ENCODE peak calls at places on chromosomes 12 and 14, in five cellular contexts. One of them, this sample, is unnamed.

GRCh38 chr14:32977913-32978312 is 39.2 kb downstream of the NPAS3 start:
- DNase-seq in upper lobe of left lung: no peak
- DNase-seq in GM12878: no peak
- DNase-seq in suprapubic skin: no peak
- DNase-seq in H1: no peak
- DNase-seq in this sample: no peak

GRCh38 chr14:31038521-31039166 is 12.5 kb upstream of the STRN3 start:
- DNase-seq in suprapubic skin: no peak
- DNase-seq in GM12878: no peak
- DNase-seq in upper lobe of left lung: no peak
- DNase-seq in H1: no peak
- DNase-seq in this sample: no peak

GRCh38 chr12:53145383-53145782 is 35.1 kb upstream of the ZNF740 start:
- DNase-seq in H1: no peak
- DNase-seq in suprapubic skin: no peak
- DNase-seq in GM12878: no peak
- DNase-seq in upper lobe of left lung: no peak
- DNase-seq in this sample: no peak

GRCh38 chr12:91423336-91424050 is 240.9 kb upstream of the DCN start:
- DNase-seq in H1: no peak
- DNase-seq in GM12878: no peak
- DNase-seq in suprapubic skin: no peak
- DNase-seq in upper lobe of left lung: no peak
- DNase-seq in this sample: no peak

GRCh38 chr12:52606581-52607241 is 5.4 kb upstream of the KRT72 start:
- DNase-seq in upper lobe of left lung: no peak
- DNase-seq in suprapubic skin: no peak
- DNase-seq in GM12878: no peak
- DNase-seq in H1: no peak
- DNase-seq in this sample: no peak

GRCh38 chr12:104177663-104178501 is 37.7 kb upstream of the TXNRD1 start:
- DNase-seq in GM12878: no peak
- DNase-seq in upper lobe of left lung: peak
- DNase-seq in suprapubic skin: peak
- DNase-seq in H1: peak
- DNase-seq in this sample: peak

GRCh38 chr12:51943346-51943745 is 8.2 kb upstream of the ACVR1B start:
- DNase-seq in suprapubic skin: no peak
- DNase-seq in H1: no peak
- DNase-seq in upper lobe of left lung: no peak
- DNase-seq in GM12878: no peak
- DNase-seq in this sample: no peak

GRCh38 chr14:68173227-68173972 is 353.8 kb downstream of the RAD51B start:
- DNase-seq in suprapubic skin: no peak
- DNase-seq in H1: no peak
- DNase-seq in upper lobe of left lung: no peak
- DNase-seq in GM12878: no peak
- DNase-seq in this sample: no peak

GRCh38 chr14:64656986-64657385 is 47.2 kb upstream of the PLEKHG3 start:
- DNase-seq in H1: no peak
- DNase-seq in GM12878: no peak
- DNase-seq in upper lobe of left lung: no peak
- DNase-seq in suprapubic skin: no peak
- DNase-seq in this sample: peak

GRCh38 chr12:53480425-53481107 is 18.7 kb downstream of the MAP3K12 start:
- DNase-seq in GM12878: no peak
- DNase-seq in suprapubic skin: no peak
- DNase-seq in H1: no peak
- DNase-seq in upper lobe of left lung: no peak
- DNase-seq in this sample: no peak

GRCh38 chr14:72033331-72033730 is 101.1 kb downstream of the RGS6 start:
- DNase-seq in GM12878: no peak
- DNase-seq in H1: no peak
- DNase-seq in suprapubic skin: no peak
- DNase-seq in upper lobe of left lung: no peak
- DNase-seq in this sample: no peak

GRCh38 chr14:105247715-105248367 is 492 bp upstream of the BTBD6 start:
- DNase-seq in suprapubic skin: no peak
- DNase-seq in upper lobe of left lung: no peak
- DNase-seq in H1: no peak
- DNase-seq in GM12878: no peak
- DNase-seq in this sample: peak

GRCh38 chr12:30525171-30525570 is 170.5 kb downstream of the IPO8 start:
- DNase-seq in H1: no peak
- DNase-seq in GM12878: no peak
- DNase-seq in upper lobe of left lung: no peak
- DNase-seq in suprapubic skin: no peak
- DNase-seq in this sample: no peak

GRCh38 chr14:90781344-90781761 is 34.9 kb downstream of the TTC7B start:
- DNase-seq in suprapubic skin: no peak
- DNase-seq in GM12878: no peak
- DNase-seq in H1: no peak
- DNase-seq in upper lobe of left lung: no peak
- DNase-seq in this sample: no peak

GRCh38 chr12:1425396-1425729 is 169.0 kb downstream of the FBXL14 start:
- DNase-seq in suprapubic skin: no peak
- DNase-seq in H1: no peak
- DNase-seq in GM12878: no peak
- DNase-seq in upper lobe of left lung: no peak
- DNase-seq in this sample: no peak

DNA sequence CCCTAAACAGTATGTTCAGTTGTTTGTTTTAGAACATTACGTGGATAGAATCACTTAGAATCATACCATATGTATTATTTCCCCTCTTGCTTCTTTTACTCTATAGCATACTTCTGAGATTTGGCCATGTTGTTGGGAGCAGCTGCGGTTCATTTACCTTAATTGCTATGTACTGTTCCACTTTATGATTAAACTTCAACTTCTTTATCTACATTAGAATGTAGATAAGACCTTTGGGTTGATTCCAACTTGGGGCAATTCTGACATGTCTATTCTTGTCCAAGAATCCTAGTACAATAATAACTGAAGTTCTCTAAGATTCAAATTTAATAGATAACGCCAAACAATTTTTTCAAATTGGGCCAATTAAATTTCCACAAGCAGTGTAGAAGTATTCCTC is 80.7 kb downstream of the GRIN2B start:
- DNase-seq in GM12878: no peak
- DNase-seq in suprapubic skin: no peak
- DNase-seq in H1: no peak
- DNase-seq in upper lobe of left lung: no peak
- DNase-seq in this sample: no peak
- TF ChIP-seq POLR2AphosphoS5 in GM12878: no peak
- TF ChIP-seq POLR2AphosphoS5 in suprapubic skin: no peak
- TF ChIP-seq POLR2AphosphoS5 in H1: no peak
- TF ChIP-seq POLR2AphosphoS5 in upper lobe of left lung: no peak
- TF ChIP-seq POLR2AphosphoS5 in this sample: no peak

DNA sequence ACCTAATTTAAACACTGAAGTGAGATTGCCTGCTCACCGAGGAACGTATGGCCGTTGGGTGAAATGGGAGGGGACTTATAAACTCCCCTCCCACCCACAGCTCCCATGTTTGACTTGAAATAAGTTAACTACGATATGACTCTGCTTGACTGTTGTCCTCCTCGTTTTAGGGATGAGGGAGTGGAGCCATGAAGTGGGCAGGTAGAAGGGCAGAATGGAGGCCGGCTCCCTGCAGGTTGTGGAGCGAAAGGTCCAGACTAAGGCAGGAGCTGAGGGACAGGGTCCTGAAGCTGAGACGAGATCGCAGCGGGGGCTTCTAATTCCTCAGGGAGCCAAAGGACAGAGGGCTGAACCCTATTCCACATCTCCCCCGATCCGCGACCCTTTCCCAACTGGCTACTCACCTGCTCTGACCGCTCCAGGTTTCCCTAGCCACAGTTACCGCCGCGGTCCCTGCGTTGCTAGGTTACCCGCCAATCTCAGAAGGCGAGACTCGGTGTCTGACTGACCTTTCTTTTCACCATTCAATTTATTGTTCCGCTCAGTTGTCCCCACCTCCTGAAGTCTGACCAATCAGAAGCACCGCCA is 577 bp upstream of the TPCN1 start:
- DNase-seq in H1: no peak
- DNase-seq in suprapubic skin: no peak
- DNase-seq in GM12878: no peak
- DNase-seq in upper lobe of left lung: no peak
- DNase-seq in this sample: no peak
- TF ChIP-seq POLR2A in H1: no peak
- TF ChIP-seq POLR2A in suprapubic skin: no peak
- TF ChIP-seq POLR2A in GM12878: no peak
- TF ChIP-seq POLR2A in upper lobe of left lung: no peak
- TF ChIP-seq POLR2A in this sample: no peak

DNA sequence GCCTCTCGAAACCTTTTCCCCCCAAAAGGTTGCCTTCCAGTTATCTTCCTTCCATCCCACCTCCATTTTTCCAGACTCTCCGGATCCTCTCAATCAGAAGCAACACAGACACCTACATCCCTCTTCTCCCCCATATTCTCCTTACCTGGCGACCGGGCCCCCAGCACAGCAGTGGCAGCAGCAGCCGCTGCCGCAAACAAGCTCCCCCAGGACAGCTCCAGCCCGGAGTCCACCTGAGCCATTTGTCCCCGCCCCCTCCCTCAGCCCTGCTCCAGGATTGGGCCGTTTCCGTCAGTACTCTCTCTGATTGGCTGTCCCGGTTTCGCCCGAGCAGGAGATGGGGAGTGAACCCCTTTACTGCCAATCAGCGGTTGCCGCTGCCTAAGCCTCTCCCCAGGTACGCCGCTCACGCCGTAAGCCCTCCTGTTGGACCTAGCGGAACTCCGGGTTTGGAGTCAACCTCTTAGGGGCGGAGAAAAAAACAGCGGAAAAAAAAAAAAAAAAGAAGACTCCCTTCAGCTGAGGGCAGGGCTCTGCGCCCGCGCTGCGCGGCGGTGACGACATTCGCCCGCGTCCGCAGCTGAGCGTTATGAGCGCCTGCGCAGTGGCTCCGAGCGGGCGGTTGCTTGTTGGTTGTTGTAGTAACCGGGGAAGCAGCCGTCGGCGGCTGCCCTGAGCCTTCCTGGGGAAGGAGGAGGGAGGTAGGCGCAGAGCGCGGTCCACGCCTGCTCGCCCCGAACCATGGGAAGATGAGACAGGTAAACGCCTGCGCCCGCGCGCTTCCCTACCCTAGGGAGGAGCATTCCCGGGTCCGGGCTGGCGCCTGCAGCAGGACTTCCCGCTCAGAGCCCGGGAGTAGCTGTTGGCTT is at the start of the genes ERG28 and TTLL5:
- DNase-seq in upper lobe of left lung: peak
- DNase-seq in H1: peak
- DNase-seq in GM12878: peak
- DNase-seq in suprapubic skin: peak
- DNase-seq in this sample: peak
- TF ChIP-seq EP300 in upper lobe of left lung: no peak
- TF ChIP-seq EP300 in H1: no peak
- TF ChIP-seq EP300 in GM12878: no peak
- TF ChIP-seq EP300 in suprapubic skin: no peak
- TF ChIP-seq EP300 in this sample: no peak

GRCh38 chr14:101839236-101839635 is 77.7 kb downstream of the PPP2R5C start:
- DNase-seq in GM12878: peak
- DNase-seq in H1: no peak
- DNase-seq in upper lobe of left lung: no peak
- DNase-seq in suprapubic skin: no peak
- DNase-seq in this sample: peak
- TF ChIP-seq POLR2AphosphoS5 in GM12878: no peak
- TF ChIP-seq POLR2AphosphoS5 in H1: no peak
- TF ChIP-seq POLR2AphosphoS5 in upper lobe of left lung: no peak
- TF ChIP-seq POLR2AphosphoS5 in suprapubic skin: no peak
- TF ChIP-seq POLR2AphosphoS5 in this sample: no peak

DNA sequence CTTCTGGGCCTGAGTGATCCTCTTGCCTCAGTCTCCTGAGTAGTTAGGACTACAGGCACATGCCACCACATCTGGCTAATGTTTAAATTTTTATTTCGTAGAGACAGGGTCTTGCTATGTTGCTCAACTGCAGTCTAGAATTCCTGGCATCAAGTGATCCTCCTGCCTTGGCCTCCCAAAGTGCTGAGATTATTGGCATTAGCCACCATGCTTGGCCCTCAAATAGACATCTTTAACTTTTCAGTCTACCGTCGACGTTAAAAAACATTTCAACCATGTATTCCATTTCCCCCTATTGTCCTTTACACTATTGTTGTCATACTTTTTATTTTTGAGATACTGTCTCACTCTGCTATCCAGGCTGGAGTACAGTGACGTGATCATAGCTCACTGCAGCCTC is 22.4 kb downstream of the ERH start:
- DNase-seq in GM12878: no peak
- DNase-seq in upper lobe of left lung: no peak
- DNase-seq in H1: no peak
- DNase-seq in suprapubic skin: no peak
- DNase-seq in this sample: no peak
- TF ChIP-seq POLR2A in GM12878: no peak
- TF ChIP-seq POLR2A in upper lobe of left lung: no peak
- TF ChIP-seq POLR2A in H1: no peak
- TF ChIP-seq POLR2A in suprapubic skin: no peak
- TF ChIP-seq POLR2A in this sample: no peak

DNA sequence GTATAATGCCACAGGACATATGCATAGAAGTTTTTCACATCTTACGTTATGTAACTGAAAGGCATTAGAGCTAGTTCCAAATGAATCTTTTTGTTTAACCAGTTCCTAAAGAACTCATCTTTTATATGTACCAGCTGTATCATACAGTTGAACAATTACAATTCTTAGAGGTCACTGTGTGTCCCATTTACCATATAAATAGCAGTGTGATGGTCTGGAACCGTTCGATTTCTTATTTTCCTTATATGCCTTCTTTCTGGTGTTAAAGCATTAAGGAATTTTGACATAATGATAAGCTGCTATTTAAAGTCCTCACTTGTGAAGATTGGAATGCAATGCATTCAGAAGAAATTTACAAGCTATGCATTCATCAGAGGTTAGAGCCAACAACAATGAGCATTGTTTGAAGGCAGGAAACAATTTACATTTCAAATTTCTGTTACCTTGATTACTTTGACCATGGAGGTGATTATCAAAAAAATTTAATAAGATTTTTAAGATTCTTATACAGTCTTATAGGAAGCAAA is 80.0 kb upstream of the PRICKLE1 start:
- DNase-seq in GM12878: no peak
- DNase-seq in H1: no peak
- DNase-seq in suprapubic skin: no peak
- DNase-seq in upper lobe of left lung: no peak
- DNase-seq in this sample: no peak
- TF ChIP-seq EP300 in GM12878: no peak
- TF ChIP-seq EP300 in H1: no peak
- TF ChIP-seq EP300 in suprapubic skin: no peak
- TF ChIP-seq EP300 in upper lobe of left lung: no peak
- TF ChIP-seq EP300 in this sample: no peak

GRCh38 chr12:124422570-124423523 is 128.0 kb downstream of the RFLNA start:
- DNase-seq in suprapubic skin: peak
- DNase-seq in H1: no peak
- DNase-seq in upper lobe of left lung: peak
- DNase-seq in GM12878: no peak
- DNase-seq in this sample: peak
- TF ChIP-seq POLR2AphosphoS5 in suprapubic skin: peak
- TF ChIP-seq POLR2AphosphoS5 in H1: no peak
- TF ChIP-seq POLR2AphosphoS5 in upper lobe of left lung: peak
- TF ChIP-seq POLR2AphosphoS5 in GM12878: no peak
- TF ChIP-seq POLR2AphosphoS5 in this sample: peak